ENCODE peak calls at places on chromosomes 5 and 9, in five cellular contexts. One of them, this sample, is unnamed.

GRCh38 chr9:136172412-136173079 is 32.4 kb downstream of the LHX3 start:
- DNase-seq in activated T-helper 2 cell treated with anti-CD3 and anti-CD28 coated beads, Interferon-gamma antibody, Interleukin-2, Interleukin-4, amounts not matched to agents 10 μg/mL and 5 μg/mL and 100 μg/mL, durations not matched to agents 14 hours and 24 hours and 36 hours: no peak
- DNase-seq in activated CD8-positive, alpha-beta T cell treated with anti-CD3 and anti-CD28 coated beads, Interleukin-2, amount 10 ng/mL, durations not matched to agents 7 days and 5 days: no peak
- DNase-seq in HEK293T: no peak
- DNase-seq in LHCN-M2: no peak
- DNase-seq in this sample: peak; percentile 26

GRCh38 chr5:67081259-67081658 is 115.3 kb downstream of the CD180 start:
- DNase-seq in activated T-helper 2 cell treated with anti-CD3 and anti-CD28 coated beads, Interferon-gamma antibody, Interleukin-2, Interleukin-4, amounts not matched to agents 10 μg/mL and 5 μg/mL and 100 μg/mL, durations not matched to agents 14 hours and 24 hours and 36 hours: no peak
- DNase-seq in activated CD8-positive, alpha-beta T cell treated with anti-CD3 and anti-CD28 coated beads, Interleukin-2, amount 10 ng/mL, durations not matched to agents 7 days and 5 days: no peak
- DNase-seq in HEK293T: no peak
- DNase-seq in LHCN-M2: no peak
- DNase-seq in this sample: no peak

GRCh38 chr5:95853490-95853889 is 31.0 kb upstream of the GLRX start:
- DNase-seq in activated T-helper 2 cell treated with anti-CD3 and anti-CD28 coated beads, Interferon-gamma antibody, Interleukin-2, Interleukin-4, amounts not matched to agents 10 μg/mL and 5 μg/mL and 100 μg/mL, durations not matched to agents 14 hours and 24 hours and 36 hours: no peak
- DNase-seq in activated CD8-positive, alpha-beta T cell treated with anti-CD3 and anti-CD28 coated beads, Interleukin-2, amount 10 ng/mL, durations not matched to agents 7 days and 5 days: no peak
- DNase-seq in HEK293T: no peak
- DNase-seq in LHCN-M2: no peak
- DNase-seq in this sample: no peak

GRCh38 chr9:124133752-124134151 is 122.2 kb downstream of the LHX2 start:
- DNase-seq in activated T-helper 2 cell treated with anti-CD3 and anti-CD28 coated beads, Interferon-gamma antibody, Interleukin-2, Interleukin-4, amounts not matched to agents 10 μg/mL and 5 μg/mL and 100 μg/mL, durations not matched to agents 14 hours and 24 hours and 36 hours: no peak
- DNase-seq in activated CD8-positive, alpha-beta T cell treated with anti-CD3 and anti-CD28 coated beads, Interleukin-2, amount 10 ng/mL, durations not matched to agents 7 days and 5 days: peak; percentile 34
- DNase-seq in HEK293T: no peak
- DNase-seq in LHCN-M2: no peak
- DNase-seq in this sample: peak; percentile 29

GRCh38 chr5:150989695-150990094 is 30.7 kb upstream of the GPX3 start:
- DNase-seq in activated T-helper 2 cell treated with anti-CD3 and anti-CD28 coated beads, Interferon-gamma antibody, Interleukin-2, Interleukin-4, amounts not matched to agents 10 μg/mL and 5 μg/mL and 100 μg/mL, durations not matched to agents 14 hours and 24 hours and 36 hours: no peak
- DNase-seq in activated CD8-positive, alpha-beta T cell treated with anti-CD3 and anti-CD28 coated beads, Interleukin-2, amount 10 ng/mL, durations not matched to agents 7 days and 5 days: no peak
- DNase-seq in HEK293T: no peak
- DNase-seq in LHCN-M2: peak; percentile 12
- DNase-seq in this sample: no peak

GRCh38 chr5:175508896-175509295 is 30.5 kb downstream of the SFXN1 start:
- DNase-seq in activated T-helper 2 cell treated with anti-CD3 and anti-CD28 coated beads, Interferon-gamma antibody, Interleukin-2, Interleukin-4, amounts not matched to agents 10 μg/mL and 5 μg/mL and 100 μg/mL, durations not matched to agents 14 hours and 24 hours and 36 hours: no peak
- DNase-seq in activated CD8-positive, alpha-beta T cell treated with anti-CD3 and anti-CD28 coated beads, Interleukin-2, amount 10 ng/mL, durations not matched to agents 7 days and 5 days: no peak
- DNase-seq in HEK293T: no peak
- DNase-seq in LHCN-M2: no peak
- DNase-seq in this sample: peak; percentile 32

GRCh38 chr5:76439201-76439600 is 36.1 kb downstream of the IQGAP2 start:
- DNase-seq in activated T-helper 2 cell treated with anti-CD3 and anti-CD28 coated beads, Interferon-gamma antibody, Interleukin-2, Interleukin-4, amounts not matched to agents 10 μg/mL and 5 μg/mL and 100 μg/mL, durations not matched to agents 14 hours and 24 hours and 36 hours: no peak
- DNase-seq in activated CD8-positive, alpha-beta T cell treated with anti-CD3 and anti-CD28 coated beads, Interleukin-2, amount 10 ng/mL, durations not matched to agents 7 days and 5 days: no peak
- DNase-seq in HEK293T: no peak
- DNase-seq in LHCN-M2: no peak
- DNase-seq in this sample: no peak

GRCh38 chr5:137142371-137143243 is 356.5 kb downstream of the SPOCK1 start:
- DNase-seq in activated T-helper 2 cell treated with anti-CD3 and anti-CD28 coated beads, Interferon-gamma antibody, Interleukin-2, Interleukin-4, amounts not matched to agents 10 μg/mL and 5 μg/mL and 100 μg/mL, durations not matched to agents 14 hours and 24 hours and 36 hours: no peak
- DNase-seq in activated CD8-positive, alpha-beta T cell treated with anti-CD3 and anti-CD28 coated beads, Interleukin-2, amount 10 ng/mL, durations not matched to agents 7 days and 5 days: no peak
- DNase-seq in HEK293T: no peak
- DNase-seq in LHCN-M2: peak; percentile 84
- DNase-seq in this sample: peak; percentile 97

GRCh38 chr9:114119242-114120191 is 20.4 kb upstream of the KIF12 start:
- DNase-seq in activated T-helper 2 cell treated with anti-CD3 and anti-CD28 coated beads, Interferon-gamma antibody, Interleukin-2, Interleukin-4, amounts not matched to agents 10 μg/mL and 5 μg/mL and 100 μg/mL, durations not matched to agents 14 hours and 24 hours and 36 hours: no peak
- DNase-seq in activated CD8-positive, alpha-beta T cell treated with anti-CD3 and anti-CD28 coated beads, Interleukin-2, amount 10 ng/mL, durations not matched to agents 7 days and 5 days: no peak
- DNase-seq in HEK293T: no peak
- DNase-seq in LHCN-M2: no peak
- DNase-seq in this sample: no peak

GRCh38 chr5:159536626-159537025 is 206.3 kb upstream of the IL12B start:
- DNase-seq in activated T-helper 2 cell treated with anti-CD3 and anti-CD28 coated beads, Interferon-gamma antibody, Interleukin-2, Interleukin-4, amounts not matched to agents 10 μg/mL and 5 μg/mL and 100 μg/mL, durations not matched to agents 14 hours and 24 hours and 36 hours: no peak
- DNase-seq in activated CD8-positive, alpha-beta T cell treated with anti-CD3 and anti-CD28 coated beads, Interleukin-2, amount 10 ng/mL, durations not matched to agents 7 days and 5 days: no peak
- DNase-seq in HEK293T: no peak
- DNase-seq in LHCN-M2: no peak
- DNase-seq in this sample: no peak

GRCh38 chr9:20622330-20623020 is at the start of gene MLLT3:
- DNase-seq in activated T-helper 2 cell treated with anti-CD3 and anti-CD28 coated beads, Interferon-gamma antibody, Interleukin-2, Interleukin-4, amounts not matched to agents 10 μg/mL and 5 μg/mL and 100 μg/mL, durations not matched to agents 14 hours and 24 hours and 36 hours: peak; percentile 96
- DNase-seq in activated CD8-positive, alpha-beta T cell treated with anti-CD3 and anti-CD28 coated beads, Interleukin-2, amount 10 ng/mL, durations not matched to agents 7 days and 5 days: peak; percentile 98
- DNase-seq in HEK293T: peak; percentile 96
- DNase-seq in LHCN-M2: peak; percentile 95
- DNase-seq in this sample: peak; percentile 98

GRCh38 chr5:139709587-139710369 is 61.6 kb downstream of the CXXC5 start:
- DNase-seq in activated T-helper 2 cell treated with anti-CD3 and anti-CD28 coated beads, Interferon-gamma antibody, Interleukin-2, Interleukin-4, amounts not matched to agents 10 μg/mL and 5 μg/mL and 100 μg/mL, durations not matched to agents 14 hours and 24 hours and 36 hours: no peak
- DNase-seq in activated CD8-positive, alpha-beta T cell treated with anti-CD3 and anti-CD28 coated beads, Interleukin-2, amount 10 ng/mL, durations not matched to agents 7 days and 5 days: no peak
- DNase-seq in HEK293T: no peak
- DNase-seq in LHCN-M2: no peak
- DNase-seq in this sample: no peak

GRCh38 chr9:136855461-136856077 is 3.4 kb downstream of the MAMDC4 start:
- DNase-seq in activated T-helper 2 cell treated with anti-CD3 and anti-CD28 coated beads, Interferon-gamma antibody, Interleukin-2, Interleukin-4, amounts not matched to agents 10 μg/mL and 5 μg/mL and 100 μg/mL, durations not matched to agents 14 hours and 24 hours and 36 hours: no peak
- DNase-seq in activated CD8-positive, alpha-beta T cell treated with anti-CD3 and anti-CD28 coated beads, Interleukin-2, amount 10 ng/mL, durations not matched to agents 7 days and 5 days: no peak
- DNase-seq in HEK293T: no peak
- DNase-seq in LHCN-M2: no peak
- DNase-seq in this sample: no peak

GRCh38 chr9:131396626-131397025 is 2.7 kb downstream of the PRRC2B start:
- DNase-seq in activated T-helper 2 cell treated with anti-CD3 and anti-CD28 coated beads, Interferon-gamma antibody, Interleukin-2, Interleukin-4, amounts not matched to agents 10 μg/mL and 5 μg/mL and 100 μg/mL, durations not matched to agents 14 hours and 24 hours and 36 hours: no peak
- DNase-seq in activated CD8-positive, alpha-beta T cell treated with anti-CD3 and anti-CD28 coated beads, Interleukin-2, amount 10 ng/mL, durations not matched to agents 7 days and 5 days: no peak
- DNase-seq in HEK293T: no peak
- DNase-seq in LHCN-M2: no peak
- DNase-seq in this sample: no peak

GRCh38 chr5:98296426-98296825 is 477.0 kb upstream of the RGMB start:
- DNase-seq in activated T-helper 2 cell treated with anti-CD3 and anti-CD28 coated beads, Interferon-gamma antibody, Interleukin-2, Interleukin-4, amounts not matched to agents 10 μg/mL and 5 μg/mL and 100 μg/mL, durations not matched to agents 14 hours and 24 hours and 36 hours: no peak
- DNase-seq in activated CD8-positive, alpha-beta T cell treated with anti-CD3 and anti-CD28 coated beads, Interleukin-2, amount 10 ng/mL, durations not matched to agents 7 days and 5 days: no peak
- DNase-seq in HEK293T: no peak
- DNase-seq in LHCN-M2: peak; percentile 39
- DNase-seq in this sample: peak; percentile 38

GRCh38 chr9:121598167-121599000 is 53.0 kb upstream of the DAB2IP start:
- DNase-seq in activated T-helper 2 cell treated with anti-CD3 and anti-CD28 coated beads, Interferon-gamma antibody, Interleukin-2, Interleukin-4, amounts not matched to agents 10 μg/mL and 5 μg/mL and 100 μg/mL, durations not matched to agents 14 hours and 24 hours and 36 hours: no peak
- DNase-seq in activated CD8-positive, alpha-beta T cell treated with anti-CD3 and anti-CD28 coated beads, Interleukin-2, amount 10 ng/mL, durations not matched to agents 7 days and 5 days: no peak
- DNase-seq in HEK293T: peak; percentile 86
- DNase-seq in LHCN-M2: peak; percentile 30
- DNase-seq in this sample: peak; percentile 84

GRCh38 chr5:145562931-145563330 is 272.2 kb downstream of the PRELID2 start:
- DNase-seq in activated T-helper 2 cell treated with anti-CD3 and anti-CD28 coated beads, Interferon-gamma antibody, Interleukin-2, Interleukin-4, amounts not matched to agents 10 μg/mL and 5 μg/mL and 100 μg/mL, durations not matched to agents 14 hours and 24 hours and 36 hours: no peak
- DNase-seq in activated CD8-positive, alpha-beta T cell treated with anti-CD3 and anti-CD28 coated beads, Interleukin-2, amount 10 ng/mL, durations not matched to agents 7 days and 5 days: no peak
- DNase-seq in HEK293T: no peak
- DNase-seq in LHCN-M2: no peak
- DNase-seq in this sample: no peak

GRCh38 chr5:173010547-173011464 is 27.2 kb downstream of the ATP6V0E1 start:
- DNase-seq in activated T-helper 2 cell treated with anti-CD3 and anti-CD28 coated beads, Interferon-gamma antibody, Interleukin-2, Interleukin-4, amounts not matched to agents 10 μg/mL and 5 μg/mL and 100 μg/mL, durations not matched to agents 14 hours and 24 hours and 36 hours: no peak
- DNase-seq in activated CD8-positive, alpha-beta T cell treated with anti-CD3 and anti-CD28 coated beads, Interleukin-2, amount 10 ng/mL, durations not matched to agents 7 days and 5 days: no peak
- DNase-seq in HEK293T: peak; percentile 35
- DNase-seq in LHCN-M2: peak; percentile 10
- DNase-seq in this sample: peak; percentile 79

GRCh38 chr9:120299785-120300184 is 280.2 kb downstream of the CDK5RAP2 start:
- DNase-seq in activated T-helper 2 cell treated with anti-CD3 and anti-CD28 coated beads, Interferon-gamma antibody, Interleukin-2, Interleukin-4, amounts not matched to agents 10 μg/mL and 5 μg/mL and 100 μg/mL, durations not matched to agents 14 hours and 24 hours and 36 hours: no peak
- DNase-seq in activated CD8-positive, alpha-beta T cell treated with anti-CD3 and anti-CD28 coated beads, Interleukin-2, amount 10 ng/mL, durations not matched to agents 7 days and 5 days: no peak
- DNase-seq in HEK293T: no peak
- DNase-seq in LHCN-M2: no peak
- DNase-seq in this sample: no peak

GRCh38 chr9:134066923-134067851 is 639 bp downstream of the BRD3 start:
- DNase-seq in activated T-helper 2 cell treated with anti-CD3 and anti-CD28 coated beads, Interferon-gamma antibody, Interleukin-2, Interleukin-4, amounts not matched to agents 10 μg/mL and 5 μg/mL and 100 μg/mL, durations not matched to agents 14 hours and 24 hours and 36 hours: peak; percentile 35
- DNase-seq in activated CD8-positive, alpha-beta T cell treated with anti-CD3 and anti-CD28 coated beads, Interleukin-2, amount 10 ng/mL, durations not matched to agents 7 days and 5 days: peak; percentile 56
- DNase-seq in HEK293T: peak; percentile 54
- DNase-seq in LHCN-M2: peak; percentile 22
- DNase-seq in this sample: peak; percentile 31

GRCh38 chr9:111691686-111692329 is 30.4 kb downstream of the GNG10 start:
- DNase-seq in activated T-helper 2 cell treated with anti-CD3 and anti-CD28 coated beads, Interferon-gamma antibody, Interleukin-2, Interleukin-4, amounts not matched to agents 10 μg/mL and 5 μg/mL and 100 μg/mL, durations not matched to agents 14 hours and 24 hours and 36 hours: no peak
- DNase-seq in activated CD8-positive, alpha-beta T cell treated with anti-CD3 and anti-CD28 coated beads, Interleukin-2, amount 10 ng/mL, durations not matched to agents 7 days and 5 days: no peak
- DNase-seq in HEK293T: peak; percentile 10
- DNase-seq in LHCN-M2: peak; percentile 60
- DNase-seq in this sample: peak; percentile 54

GRCh38 chr5:157855404-157855994 is 3.4 kb downstream of the CLINT1 start:
- DNase-seq in activated T-helper 2 cell treated with anti-CD3 and anti-CD28 coated beads, Interferon-gamma antibody, Interleukin-2, Interleukin-4, amounts not matched to agents 10 μg/mL and 5 μg/mL and 100 μg/mL, durations not matched to agents 14 hours and 24 hours and 36 hours: no peak
- DNase-seq in activated CD8-positive, alpha-beta T cell treated with anti-CD3 and anti-CD28 coated beads, Interleukin-2, amount 10 ng/mL, durations not matched to agents 7 days and 5 days: peak; percentile 29
- DNase-seq in HEK293T: peak; percentile 57
- DNase-seq in LHCN-M2: peak; percentile 52
- DNase-seq in this sample: peak; percentile 69

GRCh38 chr9:114484854-114485443 is 20.3 kb downstream of the WHRN start:
- DNase-seq in activated T-helper 2 cell treated with anti-CD3 and anti-CD28 coated beads, Interferon-gamma antibody, Interleukin-2, Interleukin-4, amounts not matched to agents 10 μg/mL and 5 μg/mL and 100 μg/mL, durations not matched to agents 14 hours and 24 hours and 36 hours: peak; percentile 43
- DNase-seq in activated CD8-positive, alpha-beta T cell treated with anti-CD3 and anti-CD28 coated beads, Interleukin-2, amount 10 ng/mL, durations not matched to agents 7 days and 5 days: peak; percentile 62
- DNase-seq in HEK293T: no peak
- DNase-seq in LHCN-M2: peak; percentile 91
- DNase-seq in this sample: peak; percentile 29

GRCh38 chr5:111227805-111228204 is 3.6 kb downstream of the CAMK4 start:
- DNase-seq in activated T-helper 2 cell treated with anti-CD3 and anti-CD28 coated beads, Interferon-gamma antibody, Interleukin-2, Interleukin-4, amounts not matched to agents 10 μg/mL and 5 μg/mL and 100 μg/mL, durations not matched to agents 14 hours and 24 hours and 36 hours: no peak
- DNase-seq in activated CD8-positive, alpha-beta T cell treated with anti-CD3 and anti-CD28 coated beads, Interleukin-2, amount 10 ng/mL, durations not matched to agents 7 days and 5 days: peak; percentile 48
- DNase-seq in HEK293T: no peak
- DNase-seq in LHCN-M2: peak; percentile 12
- DNase-seq in this sample: peak; percentile 4

GRCh38 chr5:141692919-141693848 is 11.2 kb upstream of the ARAP3 start:
- DNase-seq in activated T-helper 2 cell treated with anti-CD3 and anti-CD28 coated beads, Interferon-gamma antibody, Interleukin-2, Interleukin-4, amounts not matched to agents 10 μg/mL and 5 μg/mL and 100 μg/mL, durations not matched to agents 14 hours and 24 hours and 36 hours: peak; percentile 54
- DNase-seq in activated CD8-positive, alpha-beta T cell treated with anti-CD3 and anti-CD28 coated beads, Interleukin-2, amount 10 ng/mL, durations not matched to agents 7 days and 5 days: peak; percentile 67
- DNase-seq in HEK293T: no peak
- DNase-seq in LHCN-M2: no peak
- DNase-seq in this sample: peak; percentile 65

GRCh38 chr5:18119156-18119785 is 485.0 kb downstream of the TAF11L14 start:
- DNase-seq in activated T-helper 2 cell treated with anti-CD3 and anti-CD28 coated beads, Interferon-gamma antibody, Interleukin-2, Interleukin-4, amounts not matched to agents 10 μg/mL and 5 μg/mL and 100 μg/mL, durations not matched to agents 14 hours and 24 hours and 36 hours: no peak
- DNase-seq in activated CD8-positive, alpha-beta T cell treated with anti-CD3 and anti-CD28 coated beads, Interleukin-2, amount 10 ng/mL, durations not matched to agents 7 days and 5 days: no peak
- DNase-seq in HEK293T: no peak
- DNase-seq in LHCN-M2: no peak
- DNase-seq in this sample: no peak

GRCh38 chr5:34580983-34581382 is 75.1 kb upstream of the RAI14 start:
- DNase-seq in activated T-helper 2 cell treated with anti-CD3 and anti-CD28 coated beads, Interferon-gamma antibody, Interleukin-2, Interleukin-4, amounts not matched to agents 10 μg/mL and 5 μg/mL and 100 μg/mL, durations not matched to agents 14 hours and 24 hours and 36 hours: no peak
- DNase-seq in activated CD8-positive, alpha-beta T cell treated with anti-CD3 and anti-CD28 coated beads, Interleukin-2, amount 10 ng/mL, durations not matched to agents 7 days and 5 days: no peak
- DNase-seq in HEK293T: no peak
- DNase-seq in LHCN-M2: peak; percentile 77
- DNase-seq in this sample: no peak

GRCh38 chr5:39668980-39669379 is 244.2 kb upstream of the DAB2 start:
- DNase-seq in activated T-helper 2 cell treated with anti-CD3 and anti-CD28 coated beads, Interferon-gamma antibody, Interleukin-2, Interleukin-4, amounts not matched to agents 10 μg/mL and 5 μg/mL and 100 μg/mL, durations not matched to agents 14 hours and 24 hours and 36 hours: no peak
- DNase-seq in activated CD8-positive, alpha-beta T cell treated with anti-CD3 and anti-CD28 coated beads, Interleukin-2, amount 10 ng/mL, durations not matched to agents 7 days and 5 days: no peak
- DNase-seq in HEK293T: no peak
- DNase-seq in LHCN-M2: no peak
- DNase-seq in this sample: no peak

This sample was measured in kidney tubule cell.